ENCODE peak calls at places on chromosomes 1 and 21, in nine cellular contexts. A, S, I, Q, U, V, K, J and Z are unnamed samples.

GRCh38 chr1:228004331-228004871 is 2.4 kb upstream of the WNT3A start:
- DNase-seq in U (no peak), K (no peak), I (peak), J (no peak), V (no peak), S (no peak), A (peak), Q (no peak), Z (no peak)

GRCh38 chr1:223819730-223820514 is 25.8 kb downstream of the TP53BP2 start:
- DNase-seq in J (no peak), Q (no peak), U (peak), A (no peak), V (peak), I (no peak), S (no peak), K (no peak), Z (peak)

GRCh38 chr1:98468111-98468717 is 193.3 kb upstream of the SNX7 start:
- DNase-seq in Q (no peak), S (peak), V (peak), A (no peak), K (no peak), J (no peak), I (no peak), U (peak), Z (peak)

GRCh38 chr1:42931108-42931539 is 27.5 kb downstream of the SLC2A1 start:
- DNase-seq in U (no peak), K (no peak), Q (no peak), V (peak), A (peak), I (no peak), S (no peak), J (no peak), Z (no peak)

GRCh38 chr1:43509740-43510375 is 20.8 kb upstream of the PTPRF start:
- DNase-seq in I (no peak), S (no peak), J (no peak), A (no peak), V (no peak), U (no peak), K (no peak), Q (no peak), Z (no peak)

GRCh38 chr1:37423810-37424209 is 50.6 kb upstream of the ZC3H12A start:
- DNase-seq in U (no peak), J (no peak), S (no peak), V (no peak), Q (no peak), K (no peak), I (no peak), A (peak), Z (no peak)

GRCh38 chr1:227244339-227245118 is 73.8 kb downstream of the CDC42BPA start:
- DNase-seq in J (no peak), U (no peak), S (no peak), Q (no peak), A (no peak), I (no peak), K (no peak), V (no peak), Z (no peak)

GRCh38 chr1:229869225-229869624 is 197.8 kb upstream of the GALNT2 start:
- DNase-seq in A (no peak), V (no peak), U (peak), K (no peak), S (no peak), I (no peak), Q (no peak), J (no peak), Z (no peak)

GRCh38 chr21:45339430-45340405 is 52.0 kb upstream of the POFUT2 start:
- DNase-seq in V (no peak), K (no peak), I (no peak), J (no peak), S (no peak), A (no peak), U (no peak), Q (no peak), Z (no peak)

GRCh38 chr1:208048904-208049303 is 138.0 kb upstream of the CD34 start:
- DNase-seq in S (no peak), K (no peak), U (no peak), V (no peak), Q (no peak), J (no peak), A (no peak), I (no peak), Z (no peak)

GRCh38 chr1:15959847-15960446 is 16.0 kb downstream of the ZBTB17 start:
- DNase-seq in S (no peak), V (no peak), A (no peak), J (no peak), K (no peak), I (no peak), Q (no peak), U (no peak), Z (no peak)

GRCh38 chr1:27368872-27369703 is 2.3 kb upstream of the MAP3K6 start:
- DNase-seq in I (no peak), K (no peak), J (no peak), U (peak), A (no peak), V (peak), Q (no peak), S (no peak), Z (no peak)
- TF ChIP-seq CTCF in I (no peak), K (no peak), J (peak), U (peak), A (no peak), V (peak), Q (no peak), S (peak), Z (peak)

DNA sequence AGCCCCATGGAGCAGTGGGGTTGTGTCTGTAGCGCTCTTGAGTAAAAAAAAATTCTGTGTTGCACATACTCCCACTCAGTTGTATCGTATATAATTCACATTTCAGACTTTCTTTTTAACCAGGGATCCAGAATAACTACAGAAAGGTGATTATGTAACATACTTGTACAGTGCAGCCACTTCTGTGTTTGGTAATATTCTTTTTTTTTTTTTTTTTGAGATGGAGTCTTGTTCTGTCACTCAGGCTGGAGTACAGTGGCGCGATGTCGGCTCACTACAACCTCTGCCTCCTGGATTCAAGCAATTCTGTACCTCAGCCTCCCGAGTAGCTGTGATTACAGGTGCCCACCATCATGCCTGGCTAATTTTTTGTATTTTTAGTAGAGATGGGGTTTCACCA is 82.4 kb upstream of the MACF1 start:
- DNase-seq in A (no peak), U (no peak), V (no peak), Q (no peak), I (no peak), J (no peak), S (no peak), K (no peak), Z (no peak)
- TF ChIP-seq CTCF in A (no peak), U (no peak), V (no peak), Q (no peak), I (no peak), J (no peak), S (no peak), K (no peak), Z (no peak)

GRCh38 chr1:116534014-116534739 is 36.6 kb downstream of the CD58 start:
- DNase-seq in V (no peak), K (no peak), A (no peak), U (no peak), J (no peak), Q (no peak), I (no peak), S (no peak), Z (no peak)
- TF ChIP-seq CTCF in V (no peak), K (no peak), A (no peak), U (no peak), J (no peak), Q (no peak), I (no peak), S (no peak), Z (no peak)

DNA sequence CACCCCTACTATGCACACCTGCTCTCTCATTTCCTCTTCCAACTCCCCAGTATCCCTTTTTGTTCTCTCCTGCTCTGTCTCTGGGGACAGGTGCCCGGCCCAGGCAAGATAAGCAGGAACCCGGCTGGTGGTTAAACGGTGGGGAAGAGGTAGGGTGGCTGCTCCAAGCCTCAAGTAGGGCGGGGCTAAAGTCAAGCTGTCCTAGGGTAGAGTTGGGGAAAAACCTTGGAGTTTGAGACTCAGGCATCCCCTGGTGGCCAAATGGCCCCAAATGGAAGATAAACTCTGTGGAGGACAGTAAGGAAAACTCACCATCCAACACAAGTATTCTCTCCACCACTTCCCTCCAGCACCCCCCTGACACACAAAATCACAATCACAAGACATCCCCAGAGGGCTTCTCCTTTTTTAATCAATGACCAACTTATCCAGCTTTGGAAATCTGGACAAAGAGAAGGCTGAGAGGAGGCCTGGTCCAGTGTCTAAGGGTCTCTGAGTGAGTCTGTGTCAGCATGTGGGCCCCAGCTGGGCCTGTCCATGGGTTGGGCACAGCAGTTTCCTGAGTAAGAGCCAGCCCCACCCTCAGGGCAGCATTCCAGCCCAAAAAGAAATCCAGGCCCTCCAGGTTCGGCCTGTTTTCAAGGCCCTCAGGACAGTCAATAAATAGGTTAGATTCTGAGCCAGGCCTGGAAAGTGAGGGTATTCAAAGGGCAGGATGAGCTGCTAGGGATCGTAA is 9.8 kb downstream of the POMGNT1 start:
- DNase-seq in Q (no peak), K (no peak), A (peak), V (no peak), I (peak), U (no peak), S (no peak), J (no peak), Z (no peak)
- TF ChIP-seq CTCF in Q (no peak), K (no peak), A (peak), V (no peak), I (no peak), U (no peak), S (peak), J (no peak), Z (no peak)

GRCh38 chr1:54371038-54371935 is 34.9 kb downstream of the SSBP3 start:
- DNase-seq in I (peak), U (no peak), V (no peak), A (no peak), S (no peak), Q (no peak), K (no peak), J (no peak), Z (no peak)

GRCh38 chr1:54375331-54376084 is 30.7 kb downstream of the SSBP3 start:
- DNase-seq in A (peak), J (no peak), Q (no peak), I (no peak), V (no peak), S (no peak), K (peak), U (no peak), Z (no peak)

GRCh38 chr1:54371936-54372385 is 34.2 kb downstream of the SSBP3 start:
- DNase-seq in A (peak), J (no peak), U (no peak), S (no peak), I (no peak), Q (no peak), K (no peak), V (no peak), Z (no peak)

GRCh38 chr1:54374766-54375165 is 31.4 kb downstream of the SSBP3 start:
- DNase-seq in K (no peak), S (no peak), A (no peak), U (no peak), J (no peak), I (no peak), Q (no peak), V (no peak), Z (no peak)

GRCh38 chr1:54372978-54373377 is 33.2 kb downstream of the SSBP3 start:
- DNase-seq in I (no peak), U (no peak), S (no peak), Q (no peak), V (no peak), J (no peak), K (no peak), A (no peak), Z (no peak)
- TF ChIP-seq CTCF in I (no peak), U (no peak), S (no peak), Q (no peak), V (no peak), J (no peak), K (no peak), A (no peak), Z (no peak)

GRCh38 chr21:44093761-44094160 is 13.4 kb upstream of the PWP2 start:
- DNase-seq in U (no peak), J (no peak), I (no peak), K (no peak), S (no peak), Q (no peak), V (no peak), A (no peak), Z (no peak)

GRCh38 chr21:44089001-44089911 is 17.9 kb upstream of the PWP2 start:
- DNase-seq in U (no peak), Q (no peak), S (no peak), A (no peak), V (no peak), K (no peak), I (no peak), J (no peak), Z (no peak)

GRCh38 chr21:44090332-44090731 is 16.9 kb upstream of the PWP2 start:
- DNase-seq in J (no peak), U (no peak), Q (no peak), K (no peak), S (no peak), V (no peak), I (no peak), A (no peak), Z (no peak)

GRCh38 chr21:44094832-44095231 is 12.4 kb upstream of the PWP2 start:
- DNase-seq in J (no peak), Q (no peak), U (no peak), A (no peak), S (no peak), K (no peak), V (no peak), I (no peak), Z (no peak)

GRCh38 chr21:44092201-44092600 is 15.0 kb upstream of the PWP2 start:
- DNase-seq in J (no peak), U (no peak), Q (no peak), A (no peak), V (no peak), K (no peak), I (no peak), S (no peak), Z (no peak)
- TF ChIP-seq CTCF in J (no peak), U (no peak), Q (no peak), A (no peak), V (no peak), K (no peak), I (no peak), S (no peak), Z (no peak)

GRCh38 chr1:35300376-35300775 is 31.9 kb downstream of the ZMYM4 start:
- DNase-seq in A (no peak), S (no peak), V (no peak), J (no peak), Q (no peak), I (no peak), K (no peak), U (no peak), Z (no peak)

GRCh38 chr1:35301674-35302392 is 33.3 kb downstream of the ZMYM4 start:
- DNase-seq in Q (no peak), A (no peak), J (no peak), U (no peak), S (no peak), V (no peak), I (no peak), K (no peak), Z (no peak)

GRCh38 chr1:35294809-35295208 is 26.3 kb downstream of the ZMYM4 start:
- DNase-seq in A (no peak), K (no peak), I (no peak), S (no peak), U (no peak), Q (no peak), V (no peak), J (no peak), Z (no peak)

DNA sequence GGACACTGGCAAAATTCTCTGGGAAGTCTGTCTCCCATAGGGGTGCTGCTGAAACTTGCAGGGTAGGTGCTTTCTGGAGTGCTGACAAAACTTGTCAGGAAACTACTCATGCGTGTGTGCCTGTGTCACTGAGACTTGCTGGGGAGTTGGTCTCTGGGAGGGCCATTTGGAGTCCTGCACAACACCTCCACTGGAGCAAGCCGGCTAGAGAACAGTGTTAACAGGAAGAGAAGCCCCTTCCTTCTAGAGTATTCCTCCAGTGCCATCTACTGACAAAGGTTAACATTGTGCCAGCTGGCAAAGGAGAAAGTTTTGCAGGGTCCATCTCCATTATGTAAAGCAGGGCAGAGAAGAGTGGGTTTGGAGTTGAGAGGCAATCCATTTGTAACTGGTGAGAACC is 30.0 kb downstream of the ZMYM4 start:
- DNase-seq in A (peak), S (no peak), K (peak), J (no peak), U (peak), I (no peak), V (peak), Q (no peak), Z (no peak)
- TF ChIP-seq CTCF in A (peak), S (peak), K (peak), J (peak), U (peak), I (peak), V (peak), Q (no peak), Z (peak)